ENCODE peak calls at places on chromosomes 13 and 19, in four cellular contexts. D is upper lobe of right lung, O is PC-3, F is heart left ventricle. J is an unnamed sample.

GRCh38 chr19:42267644-42268141 is 1.4 kb upstream of the CIC start:
- DNase-seq in D (no peak), O (no peak), F (no peak), J (no peak)

GRCh38 chr19:7251502-7251901 is 42.7 kb downstream of the INSR start:
- DNase-seq in D (no peak), O (no peak), F (no peak), J (no peak)

GRCh38 chr19:14150770-14151661 is 14.6 kb upstream of the ASF1B start:
- DNase-seq in D (no peak), O (no peak), F (no peak), J (no peak)

GRCh38 chr19:34995551-34995950 is 4.6 kb upstream of the GRAMD1A start:
- DNase-seq in D (no peak), O (no peak), F (no peak), J (no peak)

GRCh38 chr13:67197704-67198103 is 32.4 kb downstream of the PCDH9 start:
- DNase-seq in D (no peak), O (no peak), F (no peak), J (no peak)

GRCh38 chr13:74661851-74662250 is 527.6 kb upstream of the KLF12 start:
- DNase-seq in D (no peak), O (no peak), F (no peak), J (peak; percentile 17)

GRCh38 chr19:50361290-50362029 is 4.0 kb downstream of the NAPSA start:
- DNase-seq in D (peak; percentile 86), O (no peak), F (no peak), J (no peak)

GRCh38 chr19:43465468-43466120 is at the start of gene LYPD3:
- DNase-seq in D (no peak), O (peak; percentile 93), F (no peak), J (no peak)

GRCh38 chr13:80379245-80379644 is 38.3 kb upstream of the SPRY2 start:
- DNase-seq in D (no peak), O (peak; percentile 85), F (no peak), J (no peak)

GRCh38 chr19:6997679-6998445 is 23.4 kb downstream of the MBD3L2B start:
- DNase-seq in D (no peak), O (peak; percentile 20), F (no peak), J (no peak)

GRCh38 chr13:54018485-54018884 is 989.9 kb downstream of the OLFM4 start:
- DNase-seq in D (no peak), O (no peak), F (no peak), J (no peak)

GRCh38 chr13:27379694-27380596 is 44.5 kb upstream of the GTF3A start:
- DNase-seq in D (no peak), O (peak; percentile 76), F (peak; percentile 41), J (no peak)

GRCh38 chr19:4354282-4354681 is 10.9 kb downstream of the MPND start:
- DNase-seq in D (no peak), O (no peak), F (no peak), J (no peak)

GRCh38 chr13:95226476-95226875 is 74.8 kb downstream of the ABCC4 start:
- DNase-seq in D (no peak), O (no peak), F (no peak), J (no peak)

GRCh38 chr13:33634526-33635111 is 183.3 kb upstream of the RFC3 start:
- DNase-seq in D (no peak), O (no peak), F (no peak), J (no peak)
- TF ChIP-seq CTCF in D (no peak), O (no peak), F (no peak), J (no peak)

GRCh38 chr19:10747674-10748073 is 29.8 kb downstream of the DNM2 start:
- DNase-seq in D (no peak), O (no peak), F (no peak), J (no peak)

GRCh38 chr19:10742494-10742893 is 24.6 kb downstream of the DNM2 start:
- DNase-seq in D (no peak), O (no peak), F (no peak), J (no peak)

GRCh38 chr19:10744848-10745293 is 27.0 kb downstream of the DNM2 start:
- DNase-seq in D (no peak), O (no peak), F (no peak), J (no peak)

GRCh38 chr19:10747271-10747670 is 29.4 kb downstream of the DNM2 start:
- DNase-seq in D (no peak), O (peak; percentile 57), F (no peak), J (no peak)

DNA sequence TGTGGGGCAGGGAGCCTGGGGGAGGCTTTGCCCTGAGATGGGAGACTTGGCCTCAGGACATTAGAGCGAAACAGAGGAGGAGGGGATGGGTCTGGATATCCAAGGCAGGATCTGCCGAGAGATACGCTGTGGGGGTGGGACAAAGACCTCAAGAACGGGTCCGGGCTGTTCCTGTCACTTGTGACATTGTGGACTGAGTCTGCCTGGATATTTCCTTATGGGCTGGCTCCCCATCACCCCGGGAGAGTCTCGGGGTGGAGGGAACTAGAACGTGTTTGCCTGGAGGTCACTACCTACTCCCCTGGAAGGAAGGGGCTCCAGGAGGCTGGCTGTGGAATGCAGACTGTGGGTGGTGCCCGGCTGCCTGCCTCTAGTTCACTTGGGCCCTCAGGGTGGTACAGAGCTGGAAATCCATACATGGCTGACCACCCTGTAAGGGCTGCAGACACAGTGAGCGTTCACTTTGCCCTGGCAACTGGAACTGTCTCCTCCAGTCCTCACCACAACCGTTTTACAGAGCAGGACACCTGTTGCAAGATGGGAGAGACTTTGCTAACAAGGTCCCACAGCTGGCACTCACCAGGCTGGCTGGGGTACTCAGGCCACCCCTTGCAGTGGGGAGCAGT is 26.5 kb downstream of the DNM2 start:
- DNase-seq in D (no peak), O (no peak), F (no peak), J (no peak)
- H3K4me3 ChIP-seq in D (no peak overlapping the region), O (no peak overlapping the region), F (no peak overlapping the region), J (no peak overlapping the region)

GRCh38 chr13:110887955-110888333 is 26.9 kb downstream of the ANKRD10 start:
- DNase-seq in D (no peak), O (no peak), F (no peak), J (no peak)

GRCh38 chr13:110887242-110887954 is 27.5 kb downstream of the ANKRD10 start:
- DNase-seq in D (no peak), O (no peak), F (no peak), J (no peak)

GRCh38 chr13:110885516-110885915 is 29.4 kb downstream of the ANKRD10 start:
- DNase-seq in D (no peak), O (no peak), F (no peak), J (no peak)

GRCh38 chr13:110886475-110887241 is 28.2 kb downstream of the ANKRD10 start:
- DNase-seq in D (no peak), O (no peak), F (no peak), J (no peak)

GRCh38 chr13:110885966-110886365 is 28.9 kb downstream of the ANKRD10 start:
- DNase-seq in D (no peak), O (no peak), F (no peak), J (no peak)
- TF ChIP-seq CTCF in D (no peak), O (no peak), F (no peak), J (no peak)

DNA sequence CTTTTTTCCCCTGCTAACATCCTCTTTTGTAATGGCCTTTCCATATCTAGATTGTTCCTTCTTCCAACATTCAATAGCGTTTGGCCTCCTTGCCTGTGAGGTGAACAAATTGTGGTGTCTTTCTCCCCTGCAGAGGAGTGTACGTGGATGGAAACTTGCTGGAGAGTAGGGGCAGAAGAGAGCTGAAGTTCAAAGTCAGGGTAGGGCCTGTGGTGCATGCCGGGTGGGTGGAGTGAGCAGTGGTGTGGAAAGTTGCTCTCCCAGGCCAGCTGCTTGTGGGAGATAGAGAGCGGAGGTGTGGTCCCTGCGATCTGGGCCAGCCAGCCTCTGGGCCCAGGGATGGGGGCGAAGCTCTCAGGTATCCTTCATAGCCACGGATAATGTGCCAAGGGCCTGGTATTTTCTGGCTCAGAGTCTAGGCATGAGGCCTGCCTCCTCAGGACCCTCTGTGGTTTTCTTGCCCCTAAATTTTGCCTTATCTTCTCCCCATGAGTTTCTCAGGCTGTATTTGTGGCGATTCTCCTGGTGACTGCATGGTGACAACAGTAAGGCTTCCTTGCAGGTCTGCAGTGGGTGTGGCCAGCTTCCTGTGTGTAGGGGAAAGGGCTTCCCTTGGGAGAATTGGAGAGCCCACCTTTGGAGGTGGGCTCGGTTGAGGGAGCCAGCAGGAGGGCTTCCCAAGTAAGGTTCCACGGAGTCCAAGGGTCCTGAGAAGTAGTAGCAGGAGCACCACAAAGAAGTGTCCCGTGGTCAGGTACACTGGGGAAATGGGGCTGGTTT is 6.7 kb downstream of the RGCC start:
- DNase-seq in D (no peak), O (no peak), F (no peak), J (no peak)
- H3K4me3 ChIP-seq in D (peak overlapping the region; percentile 71), O (no peak overlapping the region), F (peak overlapping the region; percentile 36), J (no peak overlapping the region)

DNA sequence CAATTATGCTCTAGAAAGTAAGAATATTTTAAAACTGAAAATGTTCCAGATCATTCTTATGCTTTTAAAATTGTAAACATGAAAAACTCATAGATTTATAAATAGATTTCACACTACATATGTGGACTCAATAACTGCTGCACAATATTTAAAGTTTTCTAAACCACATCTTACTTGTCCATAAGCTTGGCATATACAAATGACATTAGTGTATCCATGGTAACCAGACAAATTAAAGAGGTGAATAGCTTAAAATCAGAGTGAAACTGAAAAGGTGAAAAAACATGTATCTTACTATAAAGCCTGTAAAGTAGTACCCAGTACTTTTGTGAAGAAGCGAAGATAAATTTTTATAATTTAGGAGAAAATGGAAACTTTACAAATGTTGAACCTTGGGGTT is 151.2 kb upstream of the MYO16 start:
- DNase-seq in D (no peak), O (no peak), F (no peak), J (no peak)
- TF ChIP-seq CTCF in D (no peak), O (no peak), F (no peak), J (no peak)